ENCODE peak calls at places on chromosomes 1 and 21, in eight cellular contexts. Q is OCI-LY7; B is right atrium auricular region; Z is mesendoderm; U is CD8-positive, alpha-beta memory T cell; F is colonic mucosa; T is cardiac muscle cell; G is aorta. R is an unnamed sample.

GRCh38 chr1:55378582-55378981 is 163.4 kb upstream of the USP24 start:
- DNase-seq in Q (peak; percentile 16), B (peak; percentile 56), Z (peak; percentile 68), U (no peak), F (no peak), T (peak; percentile 71), G (peak; percentile 68), R (peak; percentile 28)

GRCh38 chr1:14876747-14877146 is 276.8 kb upstream of the TMEM51 start:
- DNase-seq in Q (no peak), B (no peak), Z (no peak), U (no peak), F (no peak), T (no peak), G (no peak), R (no peak)

GRCh38 chr1:94871031-94871430 is 50.9 kb downstream of the SLC44A3 start:
- DNase-seq in Q (no peak), B (no peak), Z (no peak), U (no peak), F (no peak), T (no peak), G (no peak), R (no peak)

GRCh38 chr21:42653492-42654061 is at the start of gene PDE9A:
- DNase-seq in Q (peak; percentile 51), B (no peak), Z (peak; percentile 72), U (no peak), F (peak; percentile 62), T (peak; percentile 81), G (peak; percentile 52), R (peak; percentile 68)

GRCh38 chr1:198270421-198270820 is 113.6 kb downstream of the NEK7 start:
- DNase-seq in Q (no peak), B (no peak), Z (no peak), U (no peak), F (no peak), T (no peak), G (no peak), R (no peak)

GRCh38 chr1:216499581-216500272 is 76.5 kb upstream of the USH2A start:
- DNase-seq in Q (no peak), B (no peak), Z (no peak), U (no peak), F (peak; percentile 41), T (no peak), G (no peak), R (no peak)

GRCh38 chr1:226216056-226216455 is 7.4 kb upstream of the MIXL1 start:
- DNase-seq in Q (no peak), B (no peak), Z (peak; percentile 91), U (no peak), F (no peak), T (no peak), G (no peak), R (no peak)

GRCh38 chr21:35139382-35139715 is 90.2 kb upstream of the RUNX1 start:
- DNase-seq in Q (no peak), B (no peak), Z (no peak), U (no peak), F (no peak), T (no peak), G (no peak), R (no peak)

GRCh38 chr21:46610018-46610701 is 5.3 kb upstream of the S100B start:
- DNase-seq in Q (no peak), B (no peak), Z (no peak), U (no peak), F (no peak), T (no peak), G (no peak), R (no peak)

GRCh38 chr1:47755368-47755990 is 241.7 kb downstream of the TRABD2B start:
- DNase-seq in Q (peak; percentile 59), B (no peak), Z (peak; percentile 75), U (no peak), F (peak; percentile 81), T (peak; percentile 48), G (no peak), R (peak; percentile 9)

GRCh38 chr1:87513971-87514660 is 185.4 kb downstream of the LMO4 start:
- DNase-seq in Q (no peak), B (no peak), Z (no peak), U (no peak), F (no peak), T (no peak), G (no peak), R (peak; percentile 41)

GRCh38 chr1:6358144-6358624 is 35.4 kb downstream of the ACOT7 start:
- DNase-seq in Q (no peak), B (no peak), Z (no peak), U (no peak), F (no peak), T (no peak), G (no peak), R (no peak)

GRCh38 chr1:8015809-8016165 is 10.3 kb downstream of the ERRFI1 start:
- DNase-seq in Q (no peak), B (no peak), Z (no peak), U (no peak), F (no peak), T (no peak), G (no peak), R (peak; percentile 55)

GRCh38 chr1:55069280-55069679 is 29.9 kb downstream of the PCSK9 start:
- DNase-seq in Q (no peak), B (no peak), Z (no peak), U (no peak), F (no peak), T (no peak), G (no peak), R (no peak)

GRCh38 chr1:39776400-39776713 is 5.2 kb upstream of the OXCT2 start:
- DNase-seq in Q (peak; percentile 9), B (no peak), Z (no peak), U (no peak), F (no peak), T (no peak), G (peak; percentile 51), R (no peak)
- H3K4me1 ChIP-seq in Q (peaks cover 12% of the 10 kb centered on the region), B (no peaks in the 10 kb centered on the region), Z (no peaks in the 10 kb centered on the region), U (no peaks in the 10 kb centered on the region), F (no peaks in the 10 kb centered on the region), T (no peaks in the 10 kb centered on the region), G (no peaks in the 10 kb centered on the region), R (no peaks in the 10 kb centered on the region)

GRCh38 chr1:230067871-230068814 is 1.1 kb downstream of the GALNT2 start:
- DNase-seq in Q (peak; percentile 38), B (no peak), Z (peak; percentile 68), U (peak; percentile 7), F (peak; percentile 36), T (peak; percentile 64), G (peak; percentile 60), R (peak; percentile 38)

GRCh38 chr1:230071316-230071715 is 4.3 kb downstream of the GALNT2 start:
- DNase-seq in Q (no peak), B (peak; percentile 23), Z (no peak), U (no peak), F (no peak), T (no peak), G (no peak), R (no peak)

GRCh38 chr1:230070321-230071208 is 3.5 kb downstream of the GALNT2 start:
- DNase-seq in Q (no peak), B (peak; percentile 36), Z (no peak), U (no peak), F (no peak), T (no peak), G (no peak), R (no peak)

GRCh38 chr1:230068952-230069684 is 2.1 kb downstream of the GALNT2 start:
- DNase-seq in Q (peak; percentile 19), B (peak; percentile 57), Z (peak; percentile 32), U (no peak), F (peak; percentile 40), T (peak; percentile 10), G (no peak), R (peak; percentile 56)

DNA sequence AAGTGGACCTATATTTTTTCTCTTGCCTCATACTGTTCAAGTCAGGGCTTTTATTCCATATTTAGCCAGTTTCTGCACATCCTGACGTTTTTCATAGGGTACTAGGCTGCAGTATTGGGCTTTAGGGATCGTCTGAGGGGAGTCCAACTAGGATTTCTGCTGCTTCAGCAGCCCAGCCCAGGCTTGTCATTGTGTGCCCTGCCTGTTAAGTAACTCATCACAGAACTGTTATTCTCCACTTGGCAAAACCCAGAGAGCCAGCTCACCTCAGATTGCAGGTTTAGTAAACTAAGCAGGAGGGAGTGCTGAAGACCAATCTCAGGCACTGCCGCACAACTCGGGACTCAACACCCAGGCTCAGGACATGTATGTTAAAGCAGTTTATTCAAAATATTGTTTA is 2.8 kb downstream of the GALNT2 start:
- DNase-seq in Q (no peak), B (peak; percentile 30), Z (no peak), U (no peak), F (no peak), T (peak; percentile 9), G (no peak), R (no peak)
- H3K4me1 ChIP-seq in Q (peaks cover 26% of the 10 kb centered on the region), B (peaks cover 44% of the 10 kb centered on the region), Z (peaks cover 5% of the 10 kb centered on the region), U (peaks cover 6% of the 10 kb centered on the region), F (peaks cover 4% of the 10 kb centered on the region), T (peaks cover 36% of the 10 kb centered on the region), G (peaks cover 15% of the 10 kb centered on the region), R (peaks cover 37% of the 10 kb centered on the region)

GRCh38 chr1:113434874-113435175 is 44.5 kb downstream of the MAGI3 start:
- DNase-seq in Q (no peak), B (no peak), Z (no peak), U (no peak), F (no peak), T (no peak), G (no peak), R (no peak)
- H3K4me1 ChIP-seq in Q (peaks cover 5% of the 10 kb centered on the region), B (peaks cover 15% of the 10 kb centered on the region), Z (no peaks in the 10 kb centered on the region), U (no peaks in the 10 kb centered on the region), F (no peaks in the 10 kb centered on the region), T (no peaks in the 10 kb centered on the region), G (no peaks in the 10 kb centered on the region), R (no peaks in the 10 kb centered on the region)

GRCh38 chr1:34709547-34709946 is 45.3 kb upstream of the GJB5 start:
- DNase-seq in Q (no peak), B (no peak), Z (peak; percentile 16), U (no peak), F (no peak), T (peak; percentile 74), G (no peak), R (peak; percentile 17)
- H3K4me1 ChIP-seq in Q (no peaks in the 10 kb centered on the region), B (no peaks in the 10 kb centered on the region), Z (no peaks in the 10 kb centered on the region), U (no peaks in the 10 kb centered on the region), F (no peaks in the 10 kb centered on the region), T (no peaks in the 10 kb centered on the region), G (no peaks in the 10 kb centered on the region), R (no peaks in the 10 kb centered on the region)

DNA sequence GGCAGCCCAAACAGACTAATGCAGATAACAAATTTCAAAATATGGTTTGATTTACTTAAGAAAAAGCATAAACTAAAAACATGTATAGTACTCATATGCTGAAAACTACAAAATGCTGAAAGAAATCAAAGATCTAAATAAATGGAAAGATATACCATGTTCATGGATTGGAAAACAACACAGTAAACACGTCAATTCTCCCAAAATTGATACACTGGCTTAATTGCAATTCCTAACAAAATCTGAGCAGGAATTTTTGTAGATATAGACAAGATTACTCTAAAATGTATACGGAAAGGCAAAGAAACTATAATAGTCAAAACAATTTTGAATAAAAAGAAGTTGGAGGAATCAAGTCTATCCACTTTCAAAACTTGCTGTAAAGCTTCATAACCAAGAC is 21.0 kb downstream of the SLC19A1 start:
- DNase-seq in Q (no peak), B (no peak), Z (no peak), U (no peak), F (no peak), T (no peak), G (no peak), R (no peak)
- H3K4me1 ChIP-seq in Q (no peaks in the 10 kb centered on the region), B (peaks cover 10% of the 10 kb centered on the region), Z (no peaks in the 10 kb centered on the region), U (no peaks in the 10 kb centered on the region), F (peaks cover 8% of the 10 kb centered on the region), T (peaks cover 11% of the 10 kb centered on the region), G (no peaks in the 10 kb centered on the region), R (no peaks in the 10 kb centered on the region)